ENCODE peak calls at places on chromosomes 3 and 15, in ten cellular contexts. M is spleen, R is fibroblast of the aortic adventitia, X is cardiac fibroblast, B is B cell, Y is heart right ventricle, U is AG04449, H is GM13977, N is GM12865, V is GM12864. D is an unnamed sample.

GRCh38 chr3:74067296-74067695 is 442.6 kb upstream of the PDZRN3 start:
- DNase-seq in M (no peak), R (peak; percentile 14), X (peak; percentile 17), B (no peak), Y (no peak), U (peak; percentile 7), H (no peak), N (no peak), V (no peak), D (no peak)

GRCh38 chr3:154464440-154465148 is 34.6 kb upstream of the GPR149 start:
- DNase-seq in M (no peak), R (no peak), X (no peak), B (no peak), Y (no peak), U (no peak), H (no peak), N (no peak), V (no peak), D (no peak)

GRCh38 chr15:100332231-100332630 is 9.5 kb downstream of the ADAMTS17 start:
- DNase-seq in M (no peak), R (no peak), X (no peak), B (no peak), Y (no peak), U (no peak), H (no peak), N (no peak), V (no peak), D (no peak)

GRCh38 chr15:37520882-37521281 is 413.6 kb upstream of the TMCO5A start:
- DNase-seq in M (no peak), R (no peak), X (no peak), B (no peak), Y (no peak), U (no peak), H (no peak), N (no peak), V (no peak), D (no peak)

GRCh38 chr3:146165370-146165769 is 4.4 kb upstream of the PLOD2 start:
- DNase-seq in M (no peak), R (peak; percentile 73), X (peak; percentile 82), B (no peak), Y (no peak), U (no peak), H (no peak), N (no peak), V (no peak), D (no peak)

GRCh38 chr15:36370735-36371115 is 208.7 kb upstream of the CDIN1 start:
- DNase-seq in M (no peak), R (peak; percentile 75), X (peak; percentile 72), B (no peak), Y (no peak), U (peak; percentile 70), H (no peak), N (no peak), V (no peak), D (no peak)

GRCh38 chr15:72809329-72809728 is 25.8 kb upstream of the ADPGK start:
- DNase-seq in M (no peak), R (no peak), X (no peak), B (no peak), Y (no peak), U (no peak), H (no peak), N (no peak), V (no peak), D (no peak)

GRCh38 chr15:70611286-70611685 is 152.1 kb downstream of the UACA start:
- DNase-seq in M (no peak), R (no peak), X (no peak), B (no peak), Y (no peak), U (no peak), H (no peak), N (no peak), V (no peak), D (no peak)

GRCh38 chr15:70050447-70050846 is 47.3 kb downstream of the TLE3 start:
- DNase-seq in M (no peak), R (no peak), X (no peak), B (no peak), Y (no peak), U (no peak), H (no peak), N (no peak), V (no peak), D (no peak)

GRCh38 chr15:29674661-29675533 is 147.4 kb downstream of the TJP1 start:
- DNase-seq in M (peak; percentile 70), R (peak; percentile 24), X (peak; percentile 58), B (no peak), Y (peak; percentile 58), U (no peak), H (no peak), N (no peak), V (no peak), D (peak; percentile 93)

GRCh38 chr3:116394365-116394764 is 50.9 kb downstream of the LSAMP start:
- DNase-seq in M (no peak), R (no peak), X (no peak), B (no peak), Y (no peak), U (no peak), H (no peak), N (no peak), V (no peak), D (no peak)

GRCh38 chr3:127961963-127962362 is 46.9 kb downstream of the KBTBD12 start:
- DNase-seq in M (no peak), R (no peak), X (peak; percentile 37), B (no peak), Y (no peak), U (no peak), H (no peak), N (no peak), V (no peak), D (no peak)

GRCh38 chr3:197104738-197105137 is 75.1 kb upstream of the MELTF start:
- DNase-seq in M (no peak), R (no peak), X (peak; percentile 27), B (no peak), Y (no peak), U (no peak), H (no peak), N (no peak), V (no peak), D (no peak)

GRCh38 chr3:33807190-33807589 is 8.8 kb downstream of the PDCD6IP start:
- DNase-seq in M (no peak), R (no peak), X (no peak), B (no peak), Y (peak; percentile 21), U (no peak), H (no peak), N (no peak), V (no peak), D (no peak)

GRCh38 chr3:135929670-135930069 is 35.9 kb upstream of the PPP2R3A start:
- DNase-seq in M (no peak), R (peak; percentile 64), X (peak; percentile 66), B (no peak), Y (no peak), U (no peak), H (no peak), N (no peak), V (no peak), D (no peak)
- TF ChIP-seq CTCF in M (no peak), R (peak; percentile 21), X (peak; percentile 2), B (no peak), Y (no peak), U (no peak), H (no peak), N (no peak), V (no peak), D (no peak)

GRCh38 chr15:45653702-45654424 is 19.0 kb downstream of the SQOR start:
- DNase-seq in M (no peak), R (no peak), X (peak; percentile 70), B (no peak), Y (no peak), U (no peak), H (no peak), N (no peak), V (no peak), D (no peak)
- TF ChIP-seq CTCF in M (no peak), R (no peak), X (no peak), B (no peak), Y (no peak), U (no peak), H (no peak), N (no peak), V (no peak), D (no peak)

DNA sequence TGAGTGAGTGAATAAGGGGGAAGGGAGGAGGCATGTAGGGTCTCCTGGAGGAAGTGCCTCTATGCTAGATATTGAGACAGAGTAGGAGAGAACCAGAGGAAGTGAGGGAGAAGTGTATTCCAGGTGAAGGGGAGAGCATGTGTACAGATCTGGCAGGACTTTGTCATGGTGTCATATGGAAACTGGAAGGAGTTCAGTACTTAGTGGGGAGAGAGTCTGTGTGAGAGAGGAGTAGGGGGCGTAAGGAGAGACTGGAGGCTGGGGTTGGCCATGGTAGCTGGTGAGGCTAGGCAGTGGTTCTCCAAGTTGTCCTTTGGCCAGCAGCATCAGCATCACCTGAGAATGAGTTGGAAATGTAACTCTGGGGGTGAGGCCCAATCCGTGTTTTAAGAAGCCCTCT is 29.6 kb upstream of the EPHB1 start:
- DNase-seq in M (no peak), R (no peak), X (no peak), B (no peak), Y (no peak), U (no peak), H (no peak), N (no peak), V (no peak), D (no peak)
- TF ChIP-seq CTCF in M (no peak), R (no peak), X (no peak), B (no peak), Y (no peak), U (no peak), H (no peak), N (no peak), V (no peak), D (no peak)

GRCh38 chr15:80852676-80853075 is 73.5 kb downstream of the CEMIP start:
- DNase-seq in M (no peak), R (no peak), X (no peak), B (no peak), Y (no peak), U (no peak), H (no peak), N (no peak), V (no peak), D (no peak)

GRCh38 chr15:80854104-80854503 is 74.9 kb downstream of the CEMIP start:
- DNase-seq in M (no peak), R (peak; percentile 63), X (no peak), B (no peak), Y (no peak), U (no peak), H (no peak), N (no peak), V (no peak), D (no peak)

GRCh38 chr15:80855206-80855605 is 76.0 kb downstream of the CEMIP start:
- DNase-seq in M (no peak), R (no peak), X (no peak), B (no peak), Y (no peak), U (no peak), H (no peak), N (no peak), V (no peak), D (no peak)

GRCh38 chr15:80856809-80857377 is 77.7 kb downstream of the CEMIP start:
- DNase-seq in M (no peak), R (peak; percentile 70), X (no peak), B (no peak), Y (peak; percentile 72), U (no peak), H (no peak), N (no peak), V (no peak), D (no peak)

DNA sequence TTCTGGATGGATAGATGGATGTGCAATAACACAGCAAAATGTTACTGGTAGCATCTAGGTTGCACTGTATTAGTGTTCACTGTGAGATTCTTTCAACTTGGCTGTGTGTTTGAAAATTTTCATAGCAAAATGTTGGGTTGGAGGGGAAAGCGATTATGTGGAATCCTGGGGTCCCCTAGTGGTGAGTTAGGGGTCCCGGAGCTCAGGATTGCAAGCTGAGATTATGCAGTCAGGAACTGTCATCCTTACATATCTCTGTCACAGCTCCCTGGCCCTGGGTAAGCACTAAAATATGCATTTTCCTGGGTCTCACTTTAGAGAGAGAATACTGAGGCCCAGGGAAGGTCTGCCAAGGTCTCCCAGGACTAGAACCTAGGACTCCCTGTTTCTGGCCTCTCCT is 77.2 kb downstream of the CEMIP start:
- DNase-seq in M (no peak), R (no peak), X (no peak), B (no peak), Y (no peak), U (no peak), H (no peak), N (no peak), V (no peak), D (no peak)
- TF ChIP-seq CTCF in M (no peak), R (peak; percentile 37), X (no peak), B (peak; percentile 30), Y (no peak), U (peak; percentile 13), H (no peak), N (peak; percentile 22), V (peak; percentile 26), D (peak; percentile 64)

D was measured in glutamatergic neuron.